ENCODE peak calls at places on chromosomes 16 and 17, in six cellular contexts. One of them, this sample, is unnamed.
A peak's percentile ranks its signal among the peaks of the same experiment; 100 is the strongest.

GRCh38 chr17:35923609-35924114 is 6.9 kb downstream of the RDM1 start:
- DNase-seq in colonic mucosa: no peak
- DNase-seq in CD4-positive, alpha-beta T cell: no peak
- DNase-seq in fibroblast of the aortic adventitia: no peak
- DNase-seq in right atrium auricular region: no peak
- DNase-seq in neural progenitor cell: no peak
- DNase-seq in this sample: no peak

GRCh38 chr16:86573646-86574508 is 4.5 kb upstream of the FOXL1 start:
- DNase-seq in neural progenitor cell: no peak
- DNase-seq in CD4-positive, alpha-beta T cell: no peak
- DNase-seq in colonic mucosa: no peak
- DNase-seq in right atrium auricular region: no peak
- DNase-seq in fibroblast of the aortic adventitia: no peak
- DNase-seq in this sample: no peak

GRCh38 chr17:4632583-4632923 is 8.9 kb downstream of the ALOX15 start:
- DNase-seq in CD4-positive, alpha-beta T cell: no peak
- DNase-seq in fibroblast of the aortic adventitia: no peak
- DNase-seq in neural progenitor cell: no peak
- DNase-seq in right atrium auricular region: no peak
- DNase-seq in colonic mucosa: no peak
- DNase-seq in this sample: no peak

GRCh38 chr17:17191961-17192381 is 14.2 kb downstream of the PLD6 start:
- DNase-seq in fibroblast of the aortic adventitia: no peak
- DNase-seq in right atrium auricular region: no peak
- DNase-seq in colonic mucosa: no peak
- DNase-seq in neural progenitor cell: no peak
- DNase-seq in CD4-positive, alpha-beta T cell: no peak
- DNase-seq in this sample: no peak

GRCh38 chr17:42111265-42111636 is 1.3 kb downstream of the DHX58 start:
- DNase-seq in CD4-positive, alpha-beta T cell: no peak
- DNase-seq in neural progenitor cell: no peak
- DNase-seq in right atrium auricular region: no peak
- DNase-seq in colonic mucosa: no peak
- DNase-seq in fibroblast of the aortic adventitia: no peak
- DNase-seq in this sample: no peak

GRCh38 chr17:48351916-48352332 is 78.1 kb downstream of the SKAP1 start:
- DNase-seq in colonic mucosa: no peak
- DNase-seq in neural progenitor cell: peak; percentile 34
- DNase-seq in fibroblast of the aortic adventitia: peak; percentile 76
- DNase-seq in right atrium auricular region: no peak
- DNase-seq in CD4-positive, alpha-beta T cell: no peak
- DNase-seq in this sample: no peak

GRCh38 chr16:17271687-17272086 is 199.1 kb downstream of the XYLT1 start:
- DNase-seq in right atrium auricular region: no peak
- DNase-seq in fibroblast of the aortic adventitia: peak; percentile 48
- DNase-seq in colonic mucosa: peak; percentile 63
- DNase-seq in neural progenitor cell: no peak
- DNase-seq in CD4-positive, alpha-beta T cell: no peak
- DNase-seq in this sample: no peak

GRCh38 chr16:47374629-47375028 is 86.2 kb downstream of the ITFG1 start:
- DNase-seq in fibroblast of the aortic adventitia: no peak
- DNase-seq in right atrium auricular region: no peak
- DNase-seq in CD4-positive, alpha-beta T cell: no peak
- DNase-seq in colonic mucosa: no peak
- DNase-seq in neural progenitor cell: no peak
- DNase-seq in this sample: no peak

GRCh38 chr16:82924075-82924854 is 297.5 kb downstream of the CDH13 start:
- DNase-seq in fibroblast of the aortic adventitia: no peak
- DNase-seq in neural progenitor cell: no peak
- DNase-seq in CD4-positive, alpha-beta T cell: no peak
- DNase-seq in colonic mucosa: no peak
- DNase-seq in right atrium auricular region: no peak
- DNase-seq in this sample: no peak

GRCh38 chr16:72285324-72285723 is 113.4 kb upstream of the PMFBP1 start:
- DNase-seq in CD4-positive, alpha-beta T cell: no peak
- DNase-seq in neural progenitor cell: no peak
- DNase-seq in fibroblast of the aortic adventitia: no peak
- DNase-seq in colonic mucosa: no peak
- DNase-seq in right atrium auricular region: no peak
- DNase-seq in this sample: no peak

GRCh38 chr16:57694556-57695377 is at the start of gene DRC7:
- DNase-seq in right atrium auricular region: no peak
- DNase-seq in fibroblast of the aortic adventitia: peak; percentile 40
- DNase-seq in neural progenitor cell: peak; percentile 90
- DNase-seq in colonic mucosa: peak; percentile 36
- DNase-seq in CD4-positive, alpha-beta T cell: no peak
- DNase-seq in this sample: peak; percentile 37

GRCh38 chr17:20127660-20128413 is 118.7 kb downstream of the SPECC1 start:
- DNase-seq in fibroblast of the aortic adventitia: no peak
- DNase-seq in right atrium auricular region: no peak
- DNase-seq in neural progenitor cell: no peak
- DNase-seq in CD4-positive, alpha-beta T cell: no peak
- DNase-seq in colonic mucosa: no peak
- DNase-seq in this sample: no peak

GRCh38 chr16:79613009-79613408 is 12.5 kb upstream of the MAF start:
- DNase-seq in colonic mucosa: no peak
- DNase-seq in CD4-positive, alpha-beta T cell: no peak
- DNase-seq in right atrium auricular region: no peak
- DNase-seq in neural progenitor cell: no peak
- DNase-seq in fibroblast of the aortic adventitia: no peak
- DNase-seq in this sample: no peak

GRCh38 chr17:22703786-22704441 is 1011.6 kb downstream of the KCNJ18 start:
- DNase-seq in neural progenitor cell: no peak
- DNase-seq in right atrium auricular region: no peak
- DNase-seq in colonic mucosa: no peak
- DNase-seq in fibroblast of the aortic adventitia: no peak
- DNase-seq in CD4-positive, alpha-beta T cell: no peak
- DNase-seq in this sample: no peak
- TF ChIP-seq CTCF in neural progenitor cell: no peak
- TF ChIP-seq CTCF in right atrium auricular region: no peak
- TF ChIP-seq CTCF in colonic mucosa: no peak
- TF ChIP-seq CTCF in fibroblast of the aortic adventitia: no peak
- TF ChIP-seq CTCF in CD4-positive, alpha-beta T cell: no peak
- TF ChIP-seq CTCF in this sample: no peak

GRCh38 chr17:44007346-44008204 is 3.2 kb downstream of the NAGS start:
- DNase-seq in CD4-positive, alpha-beta T cell: no peak
- DNase-seq in right atrium auricular region: no peak
- DNase-seq in neural progenitor cell: no peak
- DNase-seq in colonic mucosa: peak; percentile 60
- DNase-seq in fibroblast of the aortic adventitia: no peak
- DNase-seq in this sample: no peak
- TF ChIP-seq CTCF in CD4-positive, alpha-beta T cell: no peak
- TF ChIP-seq CTCF in right atrium auricular region: no peak
- TF ChIP-seq CTCF in neural progenitor cell: no peak
- TF ChIP-seq CTCF in colonic mucosa: no peak
- TF ChIP-seq CTCF in fibroblast of the aortic adventitia: no peak
- TF ChIP-seq CTCF in this sample: no peak

GRCh38 chr16:70455910-70456309 is 1.5 kb downstream of the FCSK start:
- DNase-seq in CD4-positive, alpha-beta T cell: no peak
- DNase-seq in fibroblast of the aortic adventitia: no peak
- DNase-seq in colonic mucosa: no peak
- DNase-seq in neural progenitor cell: no peak
- DNase-seq in right atrium auricular region: no peak
- DNase-seq in this sample: no peak
- TF ChIP-seq CTCF in CD4-positive, alpha-beta T cell: no peak
- TF ChIP-seq CTCF in fibroblast of the aortic adventitia: no peak
- TF ChIP-seq CTCF in colonic mucosa: no peak
- TF ChIP-seq CTCF in neural progenitor cell: peak; percentile 7
- TF ChIP-seq CTCF in right atrium auricular region: no peak
- TF ChIP-seq CTCF in this sample: no peak

DNA sequence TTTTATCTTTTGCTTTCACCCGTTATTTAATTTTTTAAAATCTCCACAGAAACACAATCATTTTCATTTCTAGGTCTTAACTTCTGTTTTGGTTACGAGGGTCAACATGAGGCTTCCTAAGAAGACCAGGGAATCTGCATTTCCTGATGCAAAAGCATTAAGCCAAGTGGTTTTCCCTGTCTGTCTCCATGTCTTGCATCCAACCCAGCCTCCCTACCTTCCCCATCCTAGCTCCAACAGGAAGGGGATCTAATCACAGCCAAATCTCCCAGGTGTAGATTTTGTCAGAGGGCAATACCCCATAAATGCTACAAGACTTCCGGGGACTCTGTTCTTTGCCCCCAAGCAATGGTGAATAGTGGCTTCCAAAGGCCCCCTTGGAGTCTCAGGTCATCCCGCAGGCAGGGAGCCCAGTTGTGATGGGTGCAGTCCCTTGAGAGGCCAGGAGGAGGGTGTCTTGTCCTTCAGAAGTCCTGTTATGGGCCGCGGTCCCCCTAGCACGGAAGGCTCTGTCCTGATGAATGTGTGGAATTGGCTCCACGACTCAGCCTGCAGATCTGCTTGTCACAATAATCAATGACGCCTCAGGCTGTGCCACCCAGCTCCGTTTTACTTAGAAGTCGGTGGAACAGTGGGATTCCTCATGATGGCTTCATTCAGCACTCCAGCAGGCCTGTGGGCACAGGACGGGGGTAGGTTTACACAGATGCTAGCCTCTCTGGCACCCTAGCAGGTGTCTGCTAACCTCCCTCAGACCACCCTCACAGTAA is 141.1 kb downstream of the RGS9 start:
- DNase-seq in neural progenitor cell: peak; percentile 88
- DNase-seq in right atrium auricular region: peak; percentile 48
- DNase-seq in fibroblast of the aortic adventitia: peak; percentile 48
- DNase-seq in CD4-positive, alpha-beta T cell: peak; percentile 5
- DNase-seq in colonic mucosa: peak; percentile 80
- DNase-seq in this sample: peak; percentile 41
- TF ChIP-seq CTCF in neural progenitor cell: peak; percentile 75
- TF ChIP-seq CTCF in right atrium auricular region: peak; percentile 25
- TF ChIP-seq CTCF in fibroblast of the aortic adventitia: peak; percentile 59
- TF ChIP-seq CTCF in CD4-positive, alpha-beta T cell: peak; percentile 14
- TF ChIP-seq CTCF in colonic mucosa: peak; percentile 65
- TF ChIP-seq CTCF in this sample: peak; percentile 81

GRCh38 chr16:80971814-80972213 is 34.9 kb downstream of the CMC2 start:
- DNase-seq in right atrium auricular region: no peak
- DNase-seq in colonic mucosa: no peak
- DNase-seq in CD4-positive, alpha-beta T cell: no peak
- DNase-seq in neural progenitor cell: peak; percentile 23
- DNase-seq in fibroblast of the aortic adventitia: no peak
- DNase-seq in this sample: no peak

GRCh38 chr16:80972611-80973010 is 34.1 kb downstream of the CMC2 start:
- DNase-seq in CD4-positive, alpha-beta T cell: no peak
- DNase-seq in fibroblast of the aortic adventitia: no peak
- DNase-seq in right atrium auricular region: no peak
- DNase-seq in neural progenitor cell: no peak
- DNase-seq in colonic mucosa: no peak
- DNase-seq in this sample: no peak

GRCh38 chr16:80973991-80974390 is 32.7 kb downstream of the CMC2 start:
- DNase-seq in fibroblast of the aortic adventitia: no peak
- DNase-seq in colonic mucosa: no peak
- DNase-seq in CD4-positive, alpha-beta T cell: no peak
- DNase-seq in right atrium auricular region: no peak
- DNase-seq in neural progenitor cell: no peak
- DNase-seq in this sample: no peak

GRCh38 chr16:80976946-80977345 is 29.7 kb downstream of the CMC2 start:
- DNase-seq in right atrium auricular region: no peak
- DNase-seq in fibroblast of the aortic adventitia: no peak
- DNase-seq in CD4-positive, alpha-beta T cell: no peak
- DNase-seq in neural progenitor cell: no peak
- DNase-seq in colonic mucosa: no peak
- DNase-seq in this sample: no peak

DNA sequence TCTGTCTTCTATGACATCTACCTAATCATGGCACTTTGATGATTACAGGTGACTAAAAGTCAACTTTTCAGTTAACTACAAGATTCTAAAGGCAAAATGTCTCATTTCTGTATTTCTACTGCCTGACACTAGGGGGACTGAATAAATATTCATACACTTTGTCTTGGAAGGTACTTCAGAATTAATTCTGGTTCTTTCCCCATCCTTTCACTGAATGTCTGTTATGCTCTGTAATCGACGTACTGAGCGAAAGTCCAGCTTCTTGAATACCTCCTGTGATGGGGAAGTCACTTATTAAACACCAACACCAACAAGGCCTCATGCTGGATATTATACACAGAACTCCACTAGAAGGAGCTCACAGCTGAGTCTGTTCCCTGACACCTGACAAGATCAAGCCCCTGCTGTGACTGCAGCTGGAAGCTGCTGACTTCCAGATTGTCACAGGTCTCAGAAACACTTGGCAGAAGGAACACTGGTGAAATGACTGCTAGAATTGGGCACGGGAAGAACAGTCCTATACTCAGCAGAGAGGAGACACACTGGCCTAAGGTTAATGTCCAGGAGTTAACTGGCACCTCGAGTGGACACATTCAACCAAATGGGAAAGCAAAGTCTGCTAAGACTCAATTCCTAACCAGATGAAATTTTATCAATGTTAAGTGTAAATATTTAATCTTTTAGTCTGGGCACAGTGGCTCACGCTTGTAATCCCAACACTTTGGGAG is 31.9 kb downstream of the CMC2 start:
- DNase-seq in right atrium auricular region: no peak
- DNase-seq in fibroblast of the aortic adventitia: peak; percentile 9
- DNase-seq in CD4-positive, alpha-beta T cell: no peak
- DNase-seq in neural progenitor cell: peak; percentile 18
- DNase-seq in colonic mucosa: no peak
- DNase-seq in this sample: no peak
- TF ChIP-seq CTCF in right atrium auricular region: no peak
- TF ChIP-seq CTCF in fibroblast of the aortic adventitia: peak; percentile 52
- TF ChIP-seq CTCF in CD4-positive, alpha-beta T cell: no peak
- TF ChIP-seq CTCF in neural progenitor cell: peak; percentile 56
- TF ChIP-seq CTCF in colonic mucosa: no peak
- TF ChIP-seq CTCF in this sample: peak; percentile 63

GRCh38 chr17:38509008-38509771 is 80.9 kb downstream of the ARHGAP23 start:
- DNase-seq in neural progenitor cell: peak; percentile 94
- DNase-seq in fibroblast of the aortic adventitia: peak; percentile 78
- DNase-seq in colonic mucosa: peak; percentile 74
- DNase-seq in CD4-positive, alpha-beta T cell: peak; percentile 61
- DNase-seq in right atrium auricular region: peak; percentile 91
- DNase-seq in this sample: peak; percentile 71

GRCh38 chr17:38509772-38510423 is 81.6 kb downstream of the ARHGAP23 start:
- DNase-seq in CD4-positive, alpha-beta T cell: no peak
- DNase-seq in fibroblast of the aortic adventitia: no peak
- DNase-seq in colonic mucosa: no peak
- DNase-seq in neural progenitor cell: no peak
- DNase-seq in right atrium auricular region: no peak
- DNase-seq in this sample: no peak

GRCh38 chr17:38507921-38508569 is 79.8 kb downstream of the ARHGAP23 start:
- DNase-seq in colonic mucosa: no peak
- DNase-seq in right atrium auricular region: no peak
- DNase-seq in neural progenitor cell: no peak
- DNase-seq in CD4-positive, alpha-beta T cell: no peak
- DNase-seq in fibroblast of the aortic adventitia: no peak
- DNase-seq in this sample: no peak

GRCh38 chr17:38508570-38508950 is 80.3 kb downstream of the ARHGAP23 start:
- DNase-seq in neural progenitor cell: no peak
- DNase-seq in fibroblast of the aortic adventitia: no peak
- DNase-seq in CD4-positive, alpha-beta T cell: no peak
- DNase-seq in colonic mucosa: no peak
- DNase-seq in right atrium auricular region: no peak
- DNase-seq in this sample: no peak

GRCh38 chr17:38507436-38507835 is 79.2 kb downstream of the ARHGAP23 start:
- DNase-seq in CD4-positive, alpha-beta T cell: no peak
- DNase-seq in right atrium auricular region: no peak
- DNase-seq in neural progenitor cell: peak; percentile 20
- DNase-seq in fibroblast of the aortic adventitia: no peak
- DNase-seq in colonic mucosa: no peak
- DNase-seq in this sample: no peak
- TF ChIP-seq CTCF in CD4-positive, alpha-beta T cell: no peak
- TF ChIP-seq CTCF in right atrium auricular region: no peak
- TF ChIP-seq CTCF in neural progenitor cell: no peak
- TF ChIP-seq CTCF in fibroblast of the aortic adventitia: no peak
- TF ChIP-seq CTCF in colonic mucosa: no peak
- TF ChIP-seq CTCF in this sample: no peak

GRCh38 chr17:79023886-79024771 is at the start of gene C1QTNF1:
- DNase-seq in neural progenitor cell: peak; percentile 86
- DNase-seq in colonic mucosa: peak; percentile 73
- DNase-seq in fibroblast of the aortic adventitia: peak; percentile 62
- DNase-seq in right atrium auricular region: peak; percentile 79
- DNase-seq in CD4-positive, alpha-beta T cell: peak; percentile 21
- DNase-seq in this sample: peak; percentile 56
- TF ChIP-seq CTCF in neural progenitor cell: peak; percentile 54
- TF ChIP-seq CTCF in colonic mucosa: peak; percentile 35
- TF ChIP-seq CTCF in fibroblast of the aortic adventitia: peak; percentile 36
- TF ChIP-seq CTCF in right atrium auricular region: peak; percentile 58
- TF ChIP-seq CTCF in CD4-positive, alpha-beta T cell: peak; percentile 22
- TF ChIP-seq CTCF in this sample: peak; percentile 66

This sample was measured in progenitor cell of endocrine pancreas.